ENCODE peak calls at places on chromosomes 7 and 10, in five cellular contexts. One of them, this sample, is unnamed.

GRCh38 chr7:116999316-116999715 is 46.0 kb downstream of the ST7 start:
- DNase-seq in Peyer's patch: no peak
- DNase-seq in IMR-90: peak
- DNase-seq in testis: no peak
- DNase-seq in heart left ventricle: no peak
- DNase-seq in this sample: no peak

GRCh38 chr10:50416181-50416824 is 165.0 kb upstream of the ASAH2 start:
- DNase-seq in IMR-90: peak
- DNase-seq in Peyer's patch: no peak
- DNase-seq in testis: no peak
- DNase-seq in heart left ventricle: no peak
- DNase-seq in this sample: no peak

GRCh38 chr10:50614444-50615137 is 9.2 kb downstream of the SGMS1 start:
- DNase-seq in testis: no peak
- DNase-seq in heart left ventricle: no peak
- DNase-seq in IMR-90: no peak
- DNase-seq in Peyer's patch: no peak
- DNase-seq in this sample: no peak

GRCh38 chr7:123673137-123673732 is 17.6 kb downstream of the LMOD2 start:
- DNase-seq in heart left ventricle: no peak
- DNase-seq in Peyer's patch: no peak
- DNase-seq in testis: no peak
- DNase-seq in IMR-90: no peak
- DNase-seq in this sample: no peak

GRCh38 chr7:10973942-10974716 is 457 bp downstream of the PHF14 start:
- DNase-seq in heart left ventricle: peak
- DNase-seq in testis: peak
- DNase-seq in IMR-90: peak
- DNase-seq in Peyer's patch: peak
- DNase-seq in this sample: peak

GRCh38 chr10:74202356-74202755 is 51.3 kb downstream of the ADK start:
- DNase-seq in Peyer's patch: no peak
- DNase-seq in testis: no peak
- DNase-seq in heart left ventricle: no peak
- DNase-seq in IMR-90: peak
- DNase-seq in this sample: no peak

GRCh38 chr7:118573065-118573464 is 348.6 kb downstream of the ANKRD7 start:
- DNase-seq in testis: peak
- DNase-seq in IMR-90: no peak
- DNase-seq in heart left ventricle: no peak
- DNase-seq in Peyer's patch: no peak
- DNase-seq in this sample: no peak

GRCh38 chr10:90148121-90148855 is 446.9 kb downstream of the KIF20B start:
- DNase-seq in heart left ventricle: no peak
- DNase-seq in IMR-90: peak
- DNase-seq in testis: no peak
- DNase-seq in Peyer's patch: no peak
- DNase-seq in this sample: no peak

GRCh38 chr10:78139336-78139735 is 105.7 kb downstream of the RPS24 start:
- DNase-seq in heart left ventricle: no peak
- DNase-seq in testis: peak
- DNase-seq in IMR-90: no peak
- DNase-seq in Peyer's patch: no peak
- DNase-seq in this sample: no peak

GRCh38 chr10:13816195-13816926 is 229.6 kb downstream of the PRPF18 start:
- DNase-seq in IMR-90: peak
- DNase-seq in testis: no peak
- DNase-seq in Peyer's patch: peak
- DNase-seq in heart left ventricle: peak
- DNase-seq in this sample: no peak

GRCh38 chr7:22934473-22935065 is 79.4 kb downstream of the HYCC1 start:
- DNase-seq in testis: no peak
- DNase-seq in heart left ventricle: no peak
- DNase-seq in Peyer's patch: no peak
- DNase-seq in IMR-90: peak
- DNase-seq in this sample: no peak

GRCh38 chr10:124706876-124707516 is 37.2 kb downstream of the FAM53B start:
- DNase-seq in heart left ventricle: no peak
- DNase-seq in IMR-90: no peak
- DNase-seq in Peyer's patch: no peak
- DNase-seq in testis: no peak
- DNase-seq in this sample: no peak

GRCh38 chr10:119505588-119506315 is 36.8 kb downstream of the RGS10 start:
- DNase-seq in testis: no peak
- DNase-seq in heart left ventricle: no peak
- DNase-seq in IMR-90: no peak
- DNase-seq in Peyer's patch: no peak
- DNase-seq in this sample: no peak

GRCh38 chr7:47465191-47465590 is 116.7 kb downstream of the TNS3 start:
- DNase-seq in heart left ventricle: peak
- DNase-seq in testis: peak
- DNase-seq in Peyer's patch: no peak
- DNase-seq in IMR-90: peak
- DNase-seq in this sample: no peak

GRCh38 chr10:27783660-27784059 is 38.0 kb upstream of the MKX start:
- DNase-seq in Peyer's patch: no peak
- DNase-seq in testis: no peak
- DNase-seq in heart left ventricle: no peak
- DNase-seq in IMR-90: peak
- DNase-seq in this sample: peak

GRCh38 chr7:42319631-42320030 is 82.6 kb upstream of the GLI3 start:
- DNase-seq in testis: no peak
- DNase-seq in heart left ventricle: no peak
- DNase-seq in IMR-90: no peak
- DNase-seq in Peyer's patch: no peak
- DNase-seq in this sample: no peak

GRCh38 chr7:157519798-157520244 is 183.0 kb downstream of the DNAJB6 start:
- DNase-seq in Peyer's patch: no peak
- DNase-seq in testis: peak
- DNase-seq in heart left ventricle: no peak
- DNase-seq in IMR-90: no peak
- DNase-seq in this sample: no peak

DNA sequence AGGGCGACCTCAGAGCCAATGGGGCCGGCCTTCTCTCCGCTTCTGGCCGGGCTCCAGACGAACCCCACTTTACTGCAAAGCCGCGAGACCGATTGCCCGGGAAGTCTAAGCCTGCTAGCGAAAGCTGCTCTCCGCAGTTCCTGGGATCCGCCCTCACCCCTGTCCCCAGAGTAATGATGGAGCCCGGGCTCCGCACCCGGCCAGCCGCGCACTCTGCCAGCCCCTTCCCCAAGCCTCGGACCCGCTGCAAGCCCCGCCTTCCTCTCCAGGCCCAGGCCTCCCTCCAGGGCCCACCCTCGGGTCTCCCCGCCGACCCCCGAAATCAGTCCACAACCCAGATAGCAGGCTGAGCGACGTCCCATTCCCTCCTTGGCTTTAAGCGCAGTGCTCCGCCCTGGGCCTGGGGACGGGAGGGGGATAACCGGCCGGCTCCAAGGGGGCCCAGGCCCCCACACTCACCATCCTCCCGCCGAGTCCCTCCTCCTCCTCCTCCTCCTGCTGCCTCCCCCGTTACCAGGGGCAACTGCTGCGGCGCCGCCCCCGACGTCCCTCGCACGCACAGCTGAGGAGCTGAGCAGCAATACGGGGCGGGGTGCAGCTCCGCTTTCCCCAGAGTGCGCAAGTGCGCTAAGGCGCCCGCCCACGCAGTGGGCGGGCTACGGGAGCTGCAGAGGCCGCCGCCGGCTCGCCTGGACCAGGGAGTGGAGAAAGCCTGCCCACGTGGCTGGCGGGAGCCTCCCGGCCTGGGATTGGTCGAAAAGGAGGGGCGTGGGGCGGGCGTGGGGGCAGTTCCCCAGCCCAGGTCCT is at the start of gene ARL3:
- DNase-seq in Peyer's patch: peak
- DNase-seq in heart left ventricle: peak
- DNase-seq in IMR-90: peak
- DNase-seq in testis: peak
- DNase-seq in this sample: peak
- TF ChIP-seq POLR2A in Peyer's patch: no peak
- TF ChIP-seq POLR2A in heart left ventricle: no peak
- TF ChIP-seq POLR2A in IMR-90: peak
- TF ChIP-seq POLR2A in testis: no peak
- TF ChIP-seq POLR2A in this sample: peak

GRCh38 chr7:6273917-6274630 is 1.6 kb upstream of the CYTH3 start:
- DNase-seq in heart left ventricle: no peak
- DNase-seq in IMR-90: no peak
- DNase-seq in Peyer's patch: no peak
- DNase-seq in testis: no peak
- DNase-seq in this sample: no peak

GRCh38 chr7:6271091-6271658 is 1.2 kb downstream of the CYTH3 start:
- DNase-seq in IMR-90: peak
- DNase-seq in Peyer's patch: peak
- DNase-seq in testis: peak
- DNase-seq in heart left ventricle: peak
- DNase-seq in this sample: peak

GRCh38 chr7:6273380-6273837 is 985 bp upstream of the CYTH3 start:
- DNase-seq in IMR-90: no peak
- DNase-seq in heart left ventricle: no peak
- DNase-seq in Peyer's patch: peak
- DNase-seq in testis: peak
- DNase-seq in this sample: no peak

GRCh38 chr7:6271694-6272371 is 591 bp downstream of the CYTH3 start:
- DNase-seq in Peyer's patch: peak
- DNase-seq in IMR-90: no peak
- DNase-seq in testis: peak
- DNase-seq in heart left ventricle: peak
- DNase-seq in this sample: no peak

DNA sequence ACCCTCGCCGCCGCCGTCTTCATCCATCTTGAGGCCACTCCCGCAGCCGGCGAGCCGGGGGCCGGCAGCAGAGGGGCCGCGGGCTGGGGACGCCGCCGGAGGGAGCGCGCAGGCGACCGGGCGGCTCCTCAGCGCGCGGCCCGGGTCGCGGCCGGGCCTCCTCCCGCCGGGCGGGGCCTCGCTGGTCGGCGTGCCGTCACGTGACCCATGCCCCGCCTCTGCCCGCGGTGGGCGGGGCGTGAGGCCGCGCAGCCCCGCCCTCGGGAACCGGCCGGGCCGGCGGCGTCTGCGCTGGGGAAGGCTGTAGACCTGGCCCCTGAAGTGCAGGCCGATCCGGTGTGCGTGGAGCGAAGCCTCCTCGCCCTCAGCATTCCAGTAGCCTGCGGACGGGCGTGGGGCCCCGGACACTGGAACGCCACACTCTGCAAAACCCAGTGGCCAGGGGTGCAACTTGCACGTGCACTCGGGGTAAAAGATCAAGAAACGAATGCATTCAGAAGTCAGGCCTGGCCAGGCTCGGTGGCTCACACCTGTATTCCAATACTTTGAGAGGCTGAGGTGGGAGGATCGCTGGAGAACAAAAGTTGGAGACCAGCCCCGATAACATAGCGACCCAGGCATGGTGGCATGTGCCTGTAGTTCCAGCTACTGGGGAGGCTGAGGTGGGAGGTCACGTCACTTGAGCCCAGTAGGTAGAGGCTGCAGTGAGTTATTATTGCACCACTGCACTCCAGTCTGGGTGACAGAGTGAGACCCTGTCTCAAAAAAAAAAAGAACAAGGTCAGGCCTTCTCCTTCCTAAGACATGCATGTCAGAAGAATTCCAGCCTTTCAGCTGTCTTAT is at the start of gene CYTH3:
- DNase-seq in IMR-90: peak
- DNase-seq in testis: peak
- DNase-seq in Peyer's patch: peak
- DNase-seq in heart left ventricle: peak
- DNase-seq in this sample: peak
- TF ChIP-seq POLR2A in IMR-90: no peak
- TF ChIP-seq POLR2A in testis: no peak
- TF ChIP-seq POLR2A in Peyer's patch: peak
- TF ChIP-seq POLR2A in heart left ventricle: peak
- TF ChIP-seq POLR2A in this sample: peak

GRCh38 chr7:65750511-65751344 is 122.1 kb upstream of the VKORC1L1 start:
- DNase-seq in IMR-90: peak
- DNase-seq in Peyer's patch: peak
- DNase-seq in testis: peak
- DNase-seq in heart left ventricle: peak
- DNase-seq in this sample: peak
- TF ChIP-seq POLR2A in IMR-90: no peak
- TF ChIP-seq POLR2A in Peyer's patch: peak
- TF ChIP-seq POLR2A in testis: no peak
- TF ChIP-seq POLR2A in heart left ventricle: no peak
- TF ChIP-seq POLR2A in this sample: peak

GRCh38 chr7:145009866-145010265 is 174.0 kb upstream of the TPK1 start:
- DNase-seq in testis: no peak
- DNase-seq in heart left ventricle: no peak
- DNase-seq in Peyer's patch: no peak
- DNase-seq in IMR-90: no peak
- DNase-seq in this sample: no peak
- TF ChIP-seq POLR2A in testis: no peak
- TF ChIP-seq POLR2A in heart left ventricle: no peak
- TF ChIP-seq POLR2A in Peyer's patch: no peak
- TF ChIP-seq POLR2A in IMR-90: no peak
- TF ChIP-seq POLR2A in this sample: no peak

GRCh38 chr10:1134156-1134555 is 78.0 kb downstream of the WDR37 start:
- DNase-seq in heart left ventricle: no peak
- DNase-seq in testis: no peak
- DNase-seq in Peyer's patch: no peak
- DNase-seq in IMR-90: no peak
- DNase-seq in this sample: no peak

GRCh38 chr10:1133495-1134045 is 77.4 kb downstream of the WDR37 start:
- DNase-seq in Peyer's patch: no peak
- DNase-seq in testis: no peak
- DNase-seq in IMR-90: no peak
- DNase-seq in heart left ventricle: no peak
- DNase-seq in this sample: no peak

GRCh38 chr10:1130226-1130625 is 74.0 kb downstream of the WDR37 start:
- DNase-seq in Peyer's patch: no peak
- DNase-seq in heart left ventricle: no peak
- DNase-seq in IMR-90: no peak
- DNase-seq in testis: no peak
- DNase-seq in this sample: no peak

GRCh38 chr10:1130995-1131790 is 75.0 kb downstream of the WDR37 start:
- DNase-seq in heart left ventricle: no peak
- DNase-seq in testis: no peak
- DNase-seq in IMR-90: no peak
- DNase-seq in Peyer's patch: no peak
- DNase-seq in this sample: no peak

DNA sequence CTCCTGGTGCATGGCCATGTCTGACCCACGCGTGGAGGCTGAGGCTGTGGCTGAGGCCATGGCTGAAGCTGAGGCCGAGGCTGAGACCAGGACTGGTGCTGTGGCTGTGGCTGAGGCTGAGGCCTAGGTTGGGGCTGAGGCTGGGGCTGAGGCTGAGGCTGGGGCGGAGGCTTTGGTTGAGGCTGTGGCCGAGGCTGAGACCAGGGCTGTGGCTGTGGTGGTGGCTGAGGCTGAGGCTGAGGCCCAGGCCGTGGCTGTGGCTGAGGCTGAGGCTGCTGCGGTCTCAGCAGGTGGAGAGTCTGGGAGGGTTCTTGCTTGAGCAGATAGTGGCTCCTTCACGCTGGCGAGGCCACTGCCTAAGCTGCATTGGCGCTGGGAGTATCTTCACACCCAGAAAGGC is 76.4 kb downstream of the WDR37 start:
- DNase-seq in Peyer's patch: no peak
- DNase-seq in testis: no peak
- DNase-seq in IMR-90: no peak
- DNase-seq in heart left ventricle: no peak
- DNase-seq in this sample: no peak
- TF ChIP-seq POLR2A in Peyer's patch: no peak
- TF ChIP-seq POLR2A in testis: no peak
- TF ChIP-seq POLR2A in IMR-90: no peak
- TF ChIP-seq POLR2A in heart left ventricle: no peak
- TF ChIP-seq POLR2A in this sample: no peak

This sample was measured in H54.